ENCODE peak calls at places on chromosome 2, in nine cellular contexts. Z is NCI-H1417, U is Panc1, O is SW480, F is EH, C is cardiac fibroblast, D is tibial artery, X is pancreas, A is hippocampal formation. J is an unnamed sample.

GRCh38 chr2:64847930-64848329 is 141.3 kb upstream of the SLC1A4 start:
- DNase-seq in Z (no peak), U (no peak), O (no peak), F (no peak), C (no peak), D (no peak), X (no peak), A (no peak), J (no peak)

GRCh38 chr2:152421521-152422367 is 86.8 kb downstream of the FMNL2 start:
- DNase-seq in Z (peak), U (peak), O (peak), F (peak), C (peak), D (no peak), X (peak), A (no peak), J (peak)

GRCh38 chr2:217653240-217653639 is 349.6 kb downstream of the TNS1 start:
- DNase-seq in Z (no peak), U (no peak), O (peak), F (peak), C (peak), D (peak), X (no peak), A (peak), J (peak)

GRCh38 chr2:195407782-195408181 is 249.2 kb upstream of the SLC39A10 start:
- DNase-seq in Z (no peak), U (no peak), O (peak), F (peak), C (no peak), D (no peak), X (no peak), A (no peak), J (no peak)

GRCh38 chr2:157363612-157364101 is 38.0 kb upstream of the ERMN start:
- DNase-seq in Z (no peak), U (no peak), O (no peak), F (peak), C (no peak), D (no peak), X (no peak), A (no peak), J (no peak)

GRCh38 chr2:46410273-46411244 is 68.8 kb upstream of the TMEM247 start:
- DNase-seq in Z (no peak), U (no peak), O (no peak), F (no peak), C (no peak), D (no peak), X (no peak), A (no peak), J (no peak)

GRCh38 chr2:169572821-169573159 is 875 bp downstream of the FASTKD1 start:
- DNase-seq in Z (no peak), U (no peak), O (no peak), F (no peak), C (no peak), D (no peak), X (no peak), A (no peak), J (no peak)

GRCh38 chr2:204795156-204795555 is 249.9 kb downstream of the PARD3B start:
- DNase-seq in Z (no peak), U (no peak), O (no peak), F (peak), C (peak), D (no peak), X (no peak), A (no peak), J (no peak)

GRCh38 chr2:3168230-3168891 is 209.3 kb downstream of the EIPR1 start:
- DNase-seq in Z (no peak), U (no peak), O (peak), F (peak), C (peak), D (peak), X (no peak), A (no peak), J (peak)